ENCODE peak calls at places on chromosome 20, in ten cellular contexts. One of them, this sample, is unnamed.

GRCh38 chr20:50852085-50852484 is 57.2 kb downstream of the BCAS4 start:
- DNase-seq in cardiac muscle cell: no peak
- DNase-seq in H9: peak; percentile 59
- DNase-seq in heart right ventricle: no peak
- DNase-seq in RWPE1: no peak
- DNase-seq in CD8-positive, alpha-beta memory T cell: no peak
- DNase-seq in ovary: no peak
- DNase-seq in PC-3: no peak
- DNase-seq in lower lobe of right lung: no peak
- DNase-seq in uterus: no peak
- DNase-seq in this sample: no peak

GRCh38 chr20:22584922-22585785 is 782 bp upstream of the FOXA2 start:
- DNase-seq in cardiac muscle cell: no peak
- DNase-seq in H9: peak; percentile 55
- DNase-seq in heart right ventricle: no peak
- DNase-seq in RWPE1: peak; percentile 39
- DNase-seq in CD8-positive, alpha-beta memory T cell: no peak
- DNase-seq in ovary: no peak
- DNase-seq in PC-3: peak; percentile 39
- DNase-seq in lower lobe of right lung: peak; percentile 57
- DNase-seq in uterus: no peak
- DNase-seq in this sample: no peak

GRCh38 chr20:61608275-61609085 is 356.4 kb downstream of the CDH4 start:
- DNase-seq in cardiac muscle cell: peak; percentile 2
- DNase-seq in H9: peak; percentile 57
- DNase-seq in heart right ventricle: no peak
- DNase-seq in RWPE1: peak; percentile 64
- DNase-seq in CD8-positive, alpha-beta memory T cell: no peak
- DNase-seq in ovary: no peak
- DNase-seq in PC-3: peak; percentile 30
- DNase-seq in lower lobe of right lung: peak; percentile 18
- DNase-seq in uterus: no peak
- DNase-seq in this sample: no peak

GRCh38 chr20:63695419-63696310 is 787 bp upstream of the TNFRSF6B start:
- DNase-seq in cardiac muscle cell: no peak
- DNase-seq in H9: no peak
- DNase-seq in heart right ventricle: peak; percentile 80
- DNase-seq in RWPE1: no peak
- DNase-seq in CD8-positive, alpha-beta memory T cell: no peak
- DNase-seq in ovary: no peak
- DNase-seq in PC-3: no peak
- DNase-seq in lower lobe of right lung: no peak
- DNase-seq in uterus: peak; percentile 25
- DNase-seq in this sample: no peak

GRCh38 chr20:23086056-23086551 is at the start of gene CD93:
- DNase-seq in cardiac muscle cell: peak; percentile 67
- DNase-seq in H9: no peak
- DNase-seq in heart right ventricle: peak; percentile 58
- DNase-seq in RWPE1: no peak
- DNase-seq in CD8-positive, alpha-beta memory T cell: no peak
- DNase-seq in ovary: peak; percentile 30
- DNase-seq in PC-3: no peak
- DNase-seq in lower lobe of right lung: peak; percentile 55
- DNase-seq in uterus: no peak
- DNase-seq in this sample: no peak

GRCh38 chr20:51541189-51542032 is 1.1 kb downstream of the NFATC2 start:
- DNase-seq in cardiac muscle cell: peak; percentile 80
- DNase-seq in H9: no peak
- DNase-seq in heart right ventricle: peak; percentile 67
- DNase-seq in RWPE1: no peak
- DNase-seq in CD8-positive, alpha-beta memory T cell: peak; percentile 81
- DNase-seq in ovary: peak; percentile 61
- DNase-seq in PC-3: no peak
- DNase-seq in lower lobe of right lung: peak; percentile 62
- DNase-seq in uterus: peak; percentile 72
- DNase-seq in this sample: peak; percentile 56

GRCh38 chr20:33569290-33570094 is 79.6 kb downstream of the CBFA2T2 start:
- DNase-seq in cardiac muscle cell: no peak
- DNase-seq in H9: no peak
- DNase-seq in heart right ventricle: no peak
- DNase-seq in RWPE1: peak; percentile 43
- DNase-seq in CD8-positive, alpha-beta memory T cell: no peak
- DNase-seq in ovary: no peak
- DNase-seq in PC-3: no peak
- DNase-seq in lower lobe of right lung: no peak
- DNase-seq in uterus: no peak
- DNase-seq in this sample: no peak

GRCh38 chr20:20299904-20300303 is 68.0 kb upstream of the INSM1 start:
- DNase-seq in cardiac muscle cell: no peak
- DNase-seq in H9: no peak
- DNase-seq in heart right ventricle: no peak
- DNase-seq in RWPE1: no peak
- DNase-seq in CD8-positive, alpha-beta memory T cell: no peak
- DNase-seq in ovary: no peak
- DNase-seq in PC-3: peak; percentile 38
- DNase-seq in lower lobe of right lung: no peak
- DNase-seq in uterus: no peak
- DNase-seq in this sample: no peak

GRCh38 chr20:46011631-46012482 is 3.1 kb downstream of the MMP9 start:
- DNase-seq in cardiac muscle cell: peak; percentile 50
- DNase-seq in H9: peak; percentile 98
- DNase-seq in heart right ventricle: peak; percentile 47
- DNase-seq in RWPE1: no peak
- DNase-seq in CD8-positive, alpha-beta memory T cell: peak; percentile 17
- DNase-seq in ovary: no peak
- DNase-seq in PC-3: peak; percentile 55
- DNase-seq in lower lobe of right lung: peak; percentile 88
- DNase-seq in uterus: no peak
- DNase-seq in this sample: no peak

GRCh38 chr20:62662422-62662821 is 20.1 kb downstream of the SLCO4A1 start:
- DNase-seq in cardiac muscle cell: peak; percentile 62
- DNase-seq in H9: no peak
- DNase-seq in heart right ventricle: no peak
- DNase-seq in RWPE1: peak; percentile 86
- DNase-seq in CD8-positive, alpha-beta memory T cell: no peak
- DNase-seq in ovary: no peak
- DNase-seq in PC-3: peak; percentile 38
- DNase-seq in lower lobe of right lung: no peak
- DNase-seq in uterus: no peak
- DNase-seq in this sample: no peak

GRCh38 chr20:50303573-50304500 is 113.2 kb downstream of the CEBPB start:
- DNase-seq in cardiac muscle cell: peak; percentile 98
- DNase-seq in H9: peak; percentile 20
- DNase-seq in heart right ventricle: peak; percentile 79
- DNase-seq in RWPE1: no peak
- DNase-seq in CD8-positive, alpha-beta memory T cell: no peak
- DNase-seq in ovary: peak; percentile 86
- DNase-seq in PC-3: peak; percentile 39
- DNase-seq in lower lobe of right lung: peak; percentile 75
- DNase-seq in uterus: peak; percentile 88
- DNase-seq in this sample: no peak

DNA sequence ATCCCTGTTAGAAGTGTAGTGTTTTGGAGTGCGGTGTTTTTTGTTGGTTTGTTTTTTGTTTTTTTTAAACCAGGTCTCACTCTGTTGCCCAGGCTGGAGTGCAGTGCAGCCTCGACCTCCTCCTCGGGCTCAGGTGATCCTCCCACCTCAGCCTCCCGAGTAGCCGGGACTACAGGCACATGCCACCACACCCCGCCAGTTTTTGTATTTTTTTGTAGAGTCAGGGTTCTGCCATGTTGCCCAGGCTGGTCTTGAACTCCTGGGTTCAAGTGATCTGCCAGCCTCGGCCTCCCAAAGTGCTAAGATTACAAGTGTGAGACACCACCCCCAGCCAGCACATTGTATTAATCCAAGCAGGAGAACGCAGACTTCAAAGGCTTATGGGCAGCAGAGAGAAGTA is 1.3 kb upstream of the TOP1 start:
- DNase-seq in cardiac muscle cell: no peak
- DNase-seq in H9: no peak
- DNase-seq in heart right ventricle: no peak
- DNase-seq in RWPE1: no peak
- DNase-seq in CD8-positive, alpha-beta memory T cell: no peak
- DNase-seq in ovary: peak; percentile 27
- DNase-seq in PC-3: no peak
- DNase-seq in lower lobe of right lung: no peak
- DNase-seq in uterus: no peak
- DNase-seq in this sample: no peak
- H3K27ac ChIP-seq in cardiac muscle cell: no peak overlapping the region
- H3K27ac ChIP-seq in H9: no peak overlapping the region
- H3K27ac ChIP-seq in heart right ventricle: no peak overlapping the region
- H3K27ac ChIP-seq in RWPE1: no peak overlapping the region
- H3K27ac ChIP-seq in CD8-positive, alpha-beta memory T cell: no peak overlapping the region
- H3K27ac ChIP-seq in ovary: no peak overlapping the region
- H3K27ac ChIP-seq in PC-3: no peak overlapping the region
- H3K27ac ChIP-seq in lower lobe of right lung: no peak overlapping the region
- H3K27ac ChIP-seq in uterus: no peak overlapping the region
- H3K27ac ChIP-seq in this sample: no peak overlapping the region

GRCh38 chr20:38806855-38807655 is 1.6 kb downstream of the PPP1R16B start:
- DNase-seq in cardiac muscle cell: no peak
- DNase-seq in H9: no peak
- DNase-seq in heart right ventricle: no peak
- DNase-seq in RWPE1: no peak
- DNase-seq in CD8-positive, alpha-beta memory T cell: peak; percentile 28
- DNase-seq in ovary: no peak
- DNase-seq in PC-3: no peak
- DNase-seq in lower lobe of right lung: no peak
- DNase-seq in uterus: no peak
- DNase-seq in this sample: peak; percentile 28
- H3K27ac ChIP-seq in cardiac muscle cell: no peak overlapping the region
- H3K27ac ChIP-seq in H9: no peak overlapping the region
- H3K27ac ChIP-seq in heart right ventricle: peak overlapping the region; percentile 87
- H3K27ac ChIP-seq in RWPE1: no peak overlapping the region
- H3K27ac ChIP-seq in CD8-positive, alpha-beta memory T cell: peak overlapping the region; percentile 98
- H3K27ac ChIP-seq in ovary: no peak overlapping the region
- H3K27ac ChIP-seq in PC-3: no peak overlapping the region
- H3K27ac ChIP-seq in lower lobe of right lung: peak overlapping the region; percentile 79
- H3K27ac ChIP-seq in uterus: peak overlapping the region; percentile 2
- H3K27ac ChIP-seq in this sample: peak overlapping the region; percentile 94

DNA sequence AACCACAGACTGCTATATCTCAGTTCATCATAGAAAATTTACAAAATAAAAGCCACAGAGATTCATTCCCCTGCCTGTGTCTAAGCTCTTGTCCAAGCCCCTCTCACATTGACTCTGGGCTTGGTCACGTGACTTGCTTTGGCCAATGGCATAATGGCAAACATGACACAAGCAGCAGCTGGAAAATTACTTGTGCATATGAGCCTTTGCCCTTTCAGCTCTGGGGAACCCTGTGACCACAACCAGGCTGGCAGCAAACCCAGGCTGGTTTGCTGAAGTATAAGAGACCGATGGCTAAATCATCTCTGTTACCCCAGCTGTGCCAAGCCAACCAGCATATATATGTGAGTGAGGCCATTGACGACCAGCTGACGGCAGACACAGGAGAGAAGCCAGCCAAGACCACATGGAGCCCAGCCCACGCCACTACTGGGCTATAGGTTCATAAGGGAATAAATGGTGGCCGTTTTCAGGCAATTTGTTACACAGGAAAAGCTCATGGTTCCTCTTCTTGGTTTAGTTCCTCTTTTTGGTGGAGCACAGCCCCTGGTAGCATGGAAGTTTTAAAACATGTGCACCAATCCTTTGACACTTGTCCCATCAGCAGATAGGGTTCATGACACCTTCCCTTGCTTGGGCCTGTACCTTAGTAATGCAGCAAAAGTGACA is 31.8 kb upstream of the RSPO4 start:
- DNase-seq in cardiac muscle cell: no peak
- DNase-seq in H9: no peak
- DNase-seq in heart right ventricle: no peak
- DNase-seq in RWPE1: no peak
- DNase-seq in CD8-positive, alpha-beta memory T cell: no peak
- DNase-seq in ovary: no peak
- DNase-seq in PC-3: no peak
- DNase-seq in lower lobe of right lung: peak; percentile 76
- DNase-seq in uterus: no peak
- DNase-seq in this sample: no peak
- H3K27ac ChIP-seq in cardiac muscle cell: no peak overlapping the region
- H3K27ac ChIP-seq in H9: no peak overlapping the region
- H3K27ac ChIP-seq in heart right ventricle: no peak overlapping the region
- H3K27ac ChIP-seq in RWPE1: no peak overlapping the region
- H3K27ac ChIP-seq in CD8-positive, alpha-beta memory T cell: no peak overlapping the region
- H3K27ac ChIP-seq in ovary: no peak overlapping the region
- H3K27ac ChIP-seq in PC-3: no peak overlapping the region
- H3K27ac ChIP-seq in lower lobe of right lung: peak overlapping the region; percentile 24
- H3K27ac ChIP-seq in uterus: no peak overlapping the region
- H3K27ac ChIP-seq in this sample: no peak overlapping the region

GRCh38 chr20:1757606-1758507 is 100.3 kb upstream of the SIRPG start:
- DNase-seq in cardiac muscle cell: no peak
- DNase-seq in H9: no peak
- DNase-seq in heart right ventricle: no peak
- DNase-seq in RWPE1: no peak
- DNase-seq in CD8-positive, alpha-beta memory T cell: no peak
- DNase-seq in ovary: no peak
- DNase-seq in PC-3: no peak
- DNase-seq in lower lobe of right lung: no peak
- DNase-seq in uterus: no peak
- DNase-seq in this sample: no peak
- H3K27ac ChIP-seq in cardiac muscle cell: no peak overlapping the region
- H3K27ac ChIP-seq in H9: no peak overlapping the region
- H3K27ac ChIP-seq in heart right ventricle: no peak overlapping the region
- H3K27ac ChIP-seq in RWPE1: no peak overlapping the region
- H3K27ac ChIP-seq in CD8-positive, alpha-beta memory T cell: no peak overlapping the region
- H3K27ac ChIP-seq in ovary: no peak overlapping the region
- H3K27ac ChIP-seq in PC-3: no peak overlapping the region
- H3K27ac ChIP-seq in lower lobe of right lung: no peak overlapping the region
- H3K27ac ChIP-seq in uterus: no peak overlapping the region
- H3K27ac ChIP-seq in this sample: peak overlapping the region; percentile 19

This sample was measured in substantia nigra.